ENCODE peak calls at places on chromosomes 2 and 18, in four cellular contexts. L, H, D and S are unnamed samples.

GRCh38 chr2:172995323-172996244 is 80.1 kb upstream of the MAP3K20 start:
- DNase-seq in D (no peak), L (peak; percentile 65), H (peak; percentile 48), S (no peak)

GRCh38 chr18:78159397-78159796 is 820.2 kb upstream of the SALL3 start:
- DNase-seq in L (no peak), H (no peak), D (no peak), S (no peak)

GRCh38 chr2:128139624-128140023 is 48.6 kb downstream of the UGGT1 start:
- DNase-seq in D (no peak), H (no peak), L (no peak), S (peak; percentile 21)

GRCh38 chr2:232871418-232871834 is 1.4 kb downstream of the SNORC start:
- DNase-seq in H (no peak), L (no peak), D (no peak), S (no peak)

GRCh38 chr2:95399061-95399460 is 3.4 kb upstream of the FAHD2A start:
- DNase-seq in D (no peak), L (no peak), H (no peak), S (no peak)

GRCh38 chr18:74114206-74114605 is 33.4 kb downstream of the FBXO15 start:
- DNase-seq in L (no peak), D (no peak), H (no peak), S (no peak)

GRCh38 chr2:201797175-201797840 is 9.0 kb upstream of the CDK15 start:
- DNase-seq in L (peak; percentile 61), H (no peak), D (no peak), S (no peak)

GRCh38 chr2:221334466-221334865 is 237.6 kb downstream of the EPHA4 start:
- DNase-seq in D (no peak), L (no peak), H (no peak), S (no peak)

GRCh38 chr2:239234151-239234825 is 166.5 kb downstream of the HDAC4 start:
- DNase-seq in L (no peak), H (peak; percentile 40), D (no peak), S (no peak)

GRCh38 chr2:232444409-232445148 is 11.4 kb upstream of the ALPI start:
- DNase-seq in D (peak; percentile 57), H (peak; percentile 46), L (peak; percentile 29), S (peak; percentile 27)

GRCh38 chr2:45119855-45120254 is 110.6 kb upstream of the SIX2 start:
- DNase-seq in H (no peak), D (no peak), L (peak; percentile 30), S (no peak)

GRCh38 chr2:29495536-29495935 is 380.3 kb downstream of the CLIP4 start:
- DNase-seq in D (no peak), L (no peak), H (no peak), S (no peak)

GRCh38 chr18:79899609-79900435 is 51.6 kb downstream of the SLC66A2 start:
- DNase-seq in H (no peak), L (no peak), D (no peak), S (no peak)

GRCh38 chr2:226647626-226648518 is 151.7 kb downstream of the IRS1 start:
- DNase-seq in L (no peak), D (no peak), H (no peak), S (no peak)

GRCh38 chr2:63792523-63792922 is 49.2 kb upstream of the UGP2 start:
- DNase-seq in L (peak; percentile 59), H (no peak), D (no peak), S (no peak)

GRCh38 chr2:217331577-217332139 is 471.8 kb upstream of the TNP1 start:
- DNase-seq in L (no peak), D (no peak), H (no peak), S (no peak)

GRCh38 chr2:224248944-224249371 is 152.9 kb downstream of the FAM124B start:
- DNase-seq in D (no peak), H (no peak), L (no peak), S (no peak)

GRCh38 chr2:100011272-100011711 is 131.1 kb downstream of the AFF3 start:
- DNase-seq in H (no peak), D (no peak), L (peak; percentile 53), S (no peak)

GRCh38 chr2:132651115-132652099 is 18.6 kb downstream of the LYPD1 start:
- DNase-seq in L (no peak), H (no peak), D (no peak), S (no peak)

GRCh38 chr2:115297056-115297455 is 854.6 kb downstream of the DPP10 start:
- DNase-seq in D (no peak), H (no peak), L (no peak), S (no peak)

GRCh38 chr18:11498821-11499220 is 110.6 kb upstream of the SLC35G4 start:
- DNase-seq in D (no peak), H (no peak), L (no peak), S (no peak)

GRCh38 chr18:78754311-78755043 is 225.1 kb upstream of the SALL3 start:
- DNase-seq in H (no peak), D (no peak), L (no peak), S (no peak)